ENCODE peak calls at places on chromosomes 2 and 18, in four cellular contexts. One of them, this sample, is unnamed.

GRCh38 chr18:71116535-71116934 is 827.7 kb downstream of the SOCS6 start:
- DNase-seq in fibroblast of lung: no peak
- DNase-seq in HCT116: no peak
- DNase-seq in CD4-positive, alpha-beta T cell: no peak
- DNase-seq in this sample: no peak

GRCh38 chr2:217900010-217900779 is 102.6 kb downstream of the TNS1 start:
- DNase-seq in fibroblast of lung: no peak
- DNase-seq in HCT116: no peak
- DNase-seq in CD4-positive, alpha-beta T cell: no peak
- DNase-seq in this sample: no peak

GRCh38 chr2:128412181-128412871 is 93.7 kb upstream of the HS6ST1 start:
- DNase-seq in fibroblast of lung: peak; percentile 15
- DNase-seq in HCT116: no peak
- DNase-seq in CD4-positive, alpha-beta T cell: no peak
- DNase-seq in this sample: peak; percentile 53

GRCh38 chr18:34801769-34802168 is 91.7 kb downstream of the DTNA start:
- DNase-seq in fibroblast of lung: peak; percentile 83
- DNase-seq in HCT116: no peak
- DNase-seq in CD4-positive, alpha-beta T cell: no peak
- DNase-seq in this sample: no peak

GRCh38 chr2:34012728-34013302 is 413.7 kb upstream of the FAM98A start:
- DNase-seq in fibroblast of lung: peak; percentile 29
- DNase-seq in HCT116: peak; percentile 18
- DNase-seq in CD4-positive, alpha-beta T cell: no peak
- DNase-seq in this sample: no peak

GRCh38 chr18:79601234-79601633 is 78.4 kb upstream of the CTDP1 start:
- DNase-seq in fibroblast of lung: no peak
- DNase-seq in HCT116: no peak
- DNase-seq in CD4-positive, alpha-beta T cell: no peak
- DNase-seq in this sample: no peak

GRCh38 chr2:20451761-20452499 is 5.1 kb downstream of the RHOB start:
- DNase-seq in fibroblast of lung: no peak
- DNase-seq in HCT116: no peak
- DNase-seq in CD4-positive, alpha-beta T cell: no peak
- DNase-seq in this sample: peak; percentile 78

GRCh38 chr18:24446453-24446852 is 14.0 kb upstream of the HRH4 start:
- DNase-seq in fibroblast of lung: no peak
- DNase-seq in HCT116: no peak
- DNase-seq in CD4-positive, alpha-beta T cell: no peak
- DNase-seq in this sample: no peak

GRCh38 chr2:20433946-20434553 is 12.8 kb upstream of the RHOB start:
- DNase-seq in fibroblast of lung: no peak
- DNase-seq in HCT116: no peak
- DNase-seq in CD4-positive, alpha-beta T cell: no peak
- DNase-seq in this sample: peak; percentile 69

GRCh38 chr2:82478641-82479040 is 1980.4 kb downstream of the SUCLG1 start:
- DNase-seq in fibroblast of lung: no peak
- DNase-seq in HCT116: no peak
- DNase-seq in CD4-positive, alpha-beta T cell: no peak
- DNase-seq in this sample: no peak

GRCh38 chr2:121825003-121825950 is 69.8 kb downstream of the TSN start:
- DNase-seq in fibroblast of lung: no peak
- DNase-seq in HCT116: no peak
- DNase-seq in CD4-positive, alpha-beta T cell: no peak
- DNase-seq in this sample: no peak

GRCh38 chr2:122203523-122203922 is 448.1 kb downstream of the TSN start:
- DNase-seq in fibroblast of lung: peak; percentile 90
- DNase-seq in HCT116: no peak
- DNase-seq in CD4-positive, alpha-beta T cell: no peak
- DNase-seq in this sample: no peak

GRCh38 chr2:42977236-42978174 is 185.1 kb upstream of the HAAO start:
- DNase-seq in fibroblast of lung: no peak
- DNase-seq in HCT116: no peak
- DNase-seq in CD4-positive, alpha-beta T cell: no peak
- DNase-seq in this sample: no peak

GRCh38 chr2:110777531-110778311 is 45.3 kb downstream of the ACOXL start:
- DNase-seq in fibroblast of lung: no peak
- DNase-seq in HCT116: no peak
- DNase-seq in CD4-positive, alpha-beta T cell: no peak
- DNase-seq in this sample: no peak

GRCh38 chr2:108069515-108070310 is 83.4 kb downstream of the SLC5A7 start:
- DNase-seq in fibroblast of lung: no peak
- DNase-seq in HCT116: no peak
- DNase-seq in CD4-positive, alpha-beta T cell: no peak
- DNase-seq in this sample: no peak

GRCh38 chr2:176821350-176821749 is 391.2 kb upstream of the HNRNPA3 start:
- DNase-seq in fibroblast of lung: no peak
- DNase-seq in HCT116: no peak
- DNase-seq in CD4-positive, alpha-beta T cell: no peak
- DNase-seq in this sample: no peak
- TF ChIP-seq CTCF in fibroblast of lung: no peak
- TF ChIP-seq CTCF in HCT116: peak; percentile 45
- TF ChIP-seq CTCF in CD4-positive, alpha-beta T cell: no peak
- TF ChIP-seq CTCF in this sample: no peak

GRCh38 chr2:135999899-136000298 is 14.5 kb upstream of the DARS1 start:
- DNase-seq in fibroblast of lung: no peak
- DNase-seq in HCT116: no peak
- DNase-seq in CD4-positive, alpha-beta T cell: no peak
- DNase-seq in this sample: no peak
- H3K27ac ChIP-seq in fibroblast of lung: no peak overlapping the region
- H3K27ac ChIP-seq in HCT116: no peak overlapping the region
- H3K27ac ChIP-seq in CD4-positive, alpha-beta T cell: no peak overlapping the region
- H3K27ac ChIP-seq in this sample: no peak overlapping the region

DNA sequence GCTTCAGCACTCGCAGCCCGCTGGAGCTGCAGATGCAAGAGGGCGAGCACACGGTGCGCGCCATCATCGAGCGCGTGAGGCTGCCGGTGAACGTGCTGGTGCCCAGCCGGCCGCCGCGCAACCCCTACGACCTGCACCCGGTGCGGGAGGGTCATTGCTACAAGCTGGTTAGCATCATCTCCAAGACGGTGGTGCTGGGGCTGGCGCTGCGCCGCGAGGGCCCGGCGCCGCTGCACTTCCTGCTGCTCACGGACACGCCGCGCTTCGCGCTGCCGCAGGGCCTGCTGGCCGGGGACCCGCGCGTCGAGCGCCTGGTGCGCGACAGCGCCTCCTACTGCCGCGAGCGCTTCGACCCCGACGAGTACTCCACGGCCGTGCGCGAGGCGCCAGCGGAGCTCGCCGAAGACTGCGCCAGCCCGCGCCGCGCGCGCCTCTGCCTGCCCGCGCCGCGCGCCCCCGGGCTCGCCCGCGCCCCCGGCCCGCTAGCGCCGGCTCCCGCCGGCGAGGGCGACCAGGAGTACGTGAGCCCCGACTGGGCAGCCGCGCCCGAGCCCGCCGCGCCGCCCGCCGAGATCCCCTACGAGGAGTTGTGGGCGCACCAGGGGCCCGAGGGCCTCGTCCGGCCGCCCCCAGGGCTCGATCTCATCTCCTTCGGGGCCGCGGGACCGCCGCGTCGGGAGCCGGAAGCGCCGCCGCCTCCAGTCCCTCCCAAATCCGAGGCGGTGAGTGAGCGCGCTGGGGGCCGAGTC is 11.8 kb downstream of the GAREM2 start:
- DNase-seq in fibroblast of lung: no peak
- DNase-seq in HCT116: peak; percentile 15
- DNase-seq in CD4-positive, alpha-beta T cell: peak; percentile 83
- DNase-seq in this sample: peak; percentile 84
- TF ChIP-seq CTCF in fibroblast of lung: peak; percentile 48
- TF ChIP-seq CTCF in HCT116: peak; percentile 43
- TF ChIP-seq CTCF in CD4-positive, alpha-beta T cell: peak; percentile 59
- TF ChIP-seq CTCF in this sample: peak; percentile 34

GRCh38 chr18:22469061-22469689 is 51.5 kb upstream of the CTAGE1 start:
- DNase-seq in fibroblast of lung: peak; percentile 44
- DNase-seq in HCT116: no peak
- DNase-seq in CD4-positive, alpha-beta T cell: no peak
- DNase-seq in this sample: no peak
- H3K27ac ChIP-seq in fibroblast of lung: peak overlapping the region; percentile 66
- H3K27ac ChIP-seq in HCT116: no peak overlapping the region
- H3K27ac ChIP-seq in CD4-positive, alpha-beta T cell: no peak overlapping the region
- H3K27ac ChIP-seq in this sample: peak overlapping the region; percentile 83

GRCh38 chr2:159677654-159678053 is 34.7 kb upstream of the MARCHF7 start:
- DNase-seq in fibroblast of lung: peak; percentile 22
- DNase-seq in HCT116: no peak
- DNase-seq in CD4-positive, alpha-beta T cell: no peak
- DNase-seq in this sample: no peak
- TF ChIP-seq CTCF in fibroblast of lung: peak; percentile 41
- TF ChIP-seq CTCF in HCT116: peak; percentile 10
- TF ChIP-seq CTCF in CD4-positive, alpha-beta T cell: no peak
- TF ChIP-seq CTCF in this sample: no peak

GRCh38 chr2:71687412-71687811 is 234.1 kb downstream of the DYSF start:
- DNase-seq in fibroblast of lung: no peak
- DNase-seq in HCT116: no peak
- DNase-seq in CD4-positive, alpha-beta T cell: no peak
- DNase-seq in this sample: no peak

GRCh38 chr2:71686781-71687180 is 233.4 kb downstream of the DYSF start:
- DNase-seq in fibroblast of lung: no peak
- DNase-seq in HCT116: no peak
- DNase-seq in CD4-positive, alpha-beta T cell: no peak
- DNase-seq in this sample: no peak

GRCh38 chr2:71684226-71685072 is 231.1 kb downstream of the DYSF start:
- DNase-seq in fibroblast of lung: no peak
- DNase-seq in HCT116: no peak
- DNase-seq in CD4-positive, alpha-beta T cell: no peak
- DNase-seq in this sample: no peak

GRCh38 chr2:71685073-71685848 is 231.9 kb downstream of the DYSF start:
- DNase-seq in fibroblast of lung: no peak
- DNase-seq in HCT116: no peak
- DNase-seq in CD4-positive, alpha-beta T cell: no peak
- DNase-seq in this sample: no peak

DNA sequence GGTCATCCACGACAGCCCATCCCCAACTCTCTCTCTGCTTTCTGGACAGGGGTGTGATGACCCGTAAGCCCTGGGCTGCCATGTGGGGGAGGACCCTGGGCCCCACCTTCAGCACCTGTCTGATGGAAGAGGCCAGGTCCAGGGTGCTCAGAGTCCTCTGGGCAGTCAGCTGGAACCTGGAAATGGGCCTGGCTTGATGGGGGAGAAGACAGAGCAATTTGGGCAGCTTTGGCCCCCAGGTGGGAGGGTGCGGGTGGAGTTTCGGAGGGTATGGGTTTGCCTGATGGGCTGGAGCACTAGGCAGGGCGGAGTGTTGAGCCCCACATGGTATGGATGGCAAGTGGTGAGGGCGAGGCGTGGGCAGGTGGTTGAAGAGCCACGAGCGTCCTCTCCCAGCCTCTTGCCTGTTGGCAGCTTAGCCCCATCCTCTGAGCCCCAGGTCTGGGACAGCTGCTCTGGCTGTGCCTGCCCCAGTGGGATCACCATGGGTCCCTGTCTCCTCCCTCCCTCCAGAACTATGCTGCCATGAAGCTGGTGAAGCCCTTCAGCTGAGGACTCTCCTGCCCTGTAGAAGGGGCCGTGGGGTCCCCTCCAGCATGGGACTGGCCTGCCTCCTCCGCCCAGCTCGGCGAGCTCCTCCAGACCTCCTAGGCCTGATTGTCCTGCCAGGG is 232.7 kb downstream of the DYSF start:
- DNase-seq in fibroblast of lung: no peak
- DNase-seq in HCT116: no peak
- DNase-seq in CD4-positive, alpha-beta T cell: no peak
- DNase-seq in this sample: no peak
- H3K27ac ChIP-seq in fibroblast of lung: no peak overlapping the region
- H3K27ac ChIP-seq in HCT116: no peak overlapping the region
- H3K27ac ChIP-seq in CD4-positive, alpha-beta T cell: no peak overlapping the region
- H3K27ac ChIP-seq in this sample: peak overlapping the region; percentile 35

GRCh38 chr18:13545955-13546354 is 180.4 kb downstream of the FAM210A start:
- DNase-seq in fibroblast of lung: no peak
- DNase-seq in HCT116: no peak
- DNase-seq in CD4-positive, alpha-beta T cell: no peak
- DNase-seq in this sample: peak; percentile 41
- TF ChIP-seq CTCF in fibroblast of lung: no peak
- TF ChIP-seq CTCF in HCT116: no peak
- TF ChIP-seq CTCF in CD4-positive, alpha-beta T cell: no peak
- TF ChIP-seq CTCF in this sample: no peak

GRCh38 chr2:233712596-233713261 is at the start of gene UGT1A5:
- DNase-seq in fibroblast of lung: no peak
- DNase-seq in HCT116: no peak
- DNase-seq in CD4-positive, alpha-beta T cell: no peak
- DNase-seq in this sample: no peak
- H3K27ac ChIP-seq in fibroblast of lung: no peak within 1 kb of the TSS
- H3K27ac ChIP-seq in HCT116: no peak within 1 kb of the TSS
- H3K27ac ChIP-seq in CD4-positive, alpha-beta T cell: no peak within 1 kb of the TSS
- H3K27ac ChIP-seq in this sample: no peak within 1 kb of the TSS

DNA sequence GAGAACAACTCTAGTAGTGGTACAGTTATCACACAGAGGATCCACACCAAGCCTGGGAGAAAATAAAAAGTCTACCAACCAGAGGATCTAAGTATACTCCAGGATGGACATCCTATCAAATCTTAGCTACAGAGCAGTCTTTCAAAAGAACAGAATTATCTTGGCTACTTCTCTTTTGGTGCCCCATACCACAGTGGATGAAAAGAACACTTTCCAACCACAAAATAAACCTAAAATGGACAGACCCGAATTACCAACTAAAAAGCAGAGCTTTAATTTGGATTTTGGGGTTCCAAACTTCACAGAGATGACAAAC is 116.1 kb downstream of the SRBD1 start:
- DNase-seq in fibroblast of lung: no peak
- DNase-seq in HCT116: no peak
- DNase-seq in CD4-positive, alpha-beta T cell: no peak
- DNase-seq in this sample: no peak
- TF ChIP-seq CTCF in fibroblast of lung: no peak
- TF ChIP-seq CTCF in HCT116: no peak
- TF ChIP-seq CTCF in CD4-positive, alpha-beta T cell: peak; percentile 39
- TF ChIP-seq CTCF in this sample: peak; percentile 11

GRCh38 chr2:222883420-222883819 is 22.6 kb downstream of the ACSL3 start:
- DNase-seq in fibroblast of lung: peak; percentile 66
- DNase-seq in HCT116: no peak
- DNase-seq in CD4-positive, alpha-beta T cell: no peak
- DNase-seq in this sample: no peak
- H3K27ac ChIP-seq in fibroblast of lung: no peak overlapping the region
- H3K27ac ChIP-seq in HCT116: no peak overlapping the region
- H3K27ac ChIP-seq in CD4-positive, alpha-beta T cell: no peak overlapping the region
- H3K27ac ChIP-seq in this sample: no peak overlapping the region

This sample was measured in coronary artery.